ENCODE peak calls at places on chromosomes 4 and X, in eight cellular contexts. One of them, this sample, is unnamed.

GRCh38 chr4:9989918-9990635 is 31.2 kb downstream of the SLC2A9 start:
- DNase-seq in stimulated activated CD8-positive, alpha-beta memory T cell treated with anti-CD3 and anti-CD28 coated beads, Interleukin-7, amount 100 ng/mL, for 4 hours: no peak
- DNase-seq in fibroblast of the aortic adventitia: no peak
- DNase-seq in activated CD8-positive, alpha-beta memory T cell treated with anti-CD3 and anti-CD28 coated beads for 48 hours: no peak
- DNase-seq in left ventricle myocardium inferior: peak; percentile 57
- DNase-seq in tibial nerve: no peak
- DNase-seq in foreskin fibroblast: no peak
- DNase-seq in H9: no peak
- DNase-seq in this sample: no peak

GRCh38 chr4:5045099-5045498 is 6.2 kb upstream of the STK32B start:
- DNase-seq in foreskin fibroblast: no peak
- DNase-seq in fibroblast of the aortic adventitia: no peak
- DNase-seq in left ventricle myocardium inferior: no peak
- DNase-seq in stimulated activated CD8-positive, alpha-beta memory T cell treated with anti-CD3 and anti-CD28 coated beads, Interleukin-7, amount 100 ng/mL, for 4 hours: no peak
- DNase-seq in activated CD8-positive, alpha-beta memory T cell treated with anti-CD3 and anti-CD28 coated beads for 48 hours: no peak
- DNase-seq in tibial nerve: no peak
- DNase-seq in H9: no peak
- DNase-seq in this sample: no peak

GRCh38 chrX:126065901-126066660 is 100.0 kb downstream of the DCAF12L2 start:
- DNase-seq in H9: no peak
- DNase-seq in tibial nerve: no peak
- DNase-seq in stimulated activated CD8-positive, alpha-beta memory T cell treated with anti-CD3 and anti-CD28 coated beads, Interleukin-7, amount 100 ng/mL, for 4 hours: no peak
- DNase-seq in left ventricle myocardium inferior: no peak
- DNase-seq in activated CD8-positive, alpha-beta memory T cell treated with anti-CD3 and anti-CD28 coated beads for 48 hours: no peak
- DNase-seq in foreskin fibroblast: no peak
- DNase-seq in fibroblast of the aortic adventitia: no peak
- DNase-seq in this sample: no peak

GRCh38 chr4:175560628-175561027 is 251.4 kb downstream of the GPM6A start:
- DNase-seq in H9: no peak
- DNase-seq in activated CD8-positive, alpha-beta memory T cell treated with anti-CD3 and anti-CD28 coated beads for 48 hours: no peak
- DNase-seq in stimulated activated CD8-positive, alpha-beta memory T cell treated with anti-CD3 and anti-CD28 coated beads, Interleukin-7, amount 100 ng/mL, for 4 hours: no peak
- DNase-seq in foreskin fibroblast: peak; percentile 4
- DNase-seq in fibroblast of the aortic adventitia: peak; percentile 27
- DNase-seq in left ventricle myocardium inferior: no peak
- DNase-seq in tibial nerve: no peak
- DNase-seq in this sample: peak; percentile 41

GRCh38 chrX:12494400-12495138 is 296.6 kb upstream of the PRPS2 start:
- DNase-seq in fibroblast of the aortic adventitia: no peak
- DNase-seq in stimulated activated CD8-positive, alpha-beta memory T cell treated with anti-CD3 and anti-CD28 coated beads, Interleukin-7, amount 100 ng/mL, for 4 hours: no peak
- DNase-seq in left ventricle myocardium inferior: no peak
- DNase-seq in H9: no peak
- DNase-seq in activated CD8-positive, alpha-beta memory T cell treated with anti-CD3 and anti-CD28 coated beads for 48 hours: no peak
- DNase-seq in foreskin fibroblast: no peak
- DNase-seq in tibial nerve: no peak
- DNase-seq in this sample: no peak

GRCh38 chr4:156598138-156598681 is 373.4 kb downstream of the PDGFC start:
- DNase-seq in stimulated activated CD8-positive, alpha-beta memory T cell treated with anti-CD3 and anti-CD28 coated beads, Interleukin-7, amount 100 ng/mL, for 4 hours: no peak
- DNase-seq in left ventricle myocardium inferior: no peak
- DNase-seq in activated CD8-positive, alpha-beta memory T cell treated with anti-CD3 and anti-CD28 coated beads for 48 hours: no peak
- DNase-seq in tibial nerve: no peak
- DNase-seq in H9: no peak
- DNase-seq in fibroblast of the aortic adventitia: no peak
- DNase-seq in foreskin fibroblast: no peak
- DNase-seq in this sample: no peak

GRCh38 chr4:125316391-125316780 is 1.6 kb downstream of the FAT4 start:
- DNase-seq in tibial nerve: peak; percentile 25
- DNase-seq in foreskin fibroblast: no peak
- DNase-seq in left ventricle myocardium inferior: peak; percentile 32
- DNase-seq in H9: peak; percentile 56
- DNase-seq in activated CD8-positive, alpha-beta memory T cell treated with anti-CD3 and anti-CD28 coated beads for 48 hours: no peak
- DNase-seq in fibroblast of the aortic adventitia: no peak
- DNase-seq in stimulated activated CD8-positive, alpha-beta memory T cell treated with anti-CD3 and anti-CD28 coated beads, Interleukin-7, amount 100 ng/mL, for 4 hours: no peak
- DNase-seq in this sample: peak; percentile 24

GRCh38 chr4:78612398-78613005 is 60.9 kb downstream of the ANXA3 start:
- DNase-seq in stimulated activated CD8-positive, alpha-beta memory T cell treated with anti-CD3 and anti-CD28 coated beads, Interleukin-7, amount 100 ng/mL, for 4 hours: no peak
- DNase-seq in tibial nerve: no peak
- DNase-seq in foreskin fibroblast: peak; percentile 77
- DNase-seq in fibroblast of the aortic adventitia: peak; percentile 80
- DNase-seq in left ventricle myocardium inferior: no peak
- DNase-seq in activated CD8-positive, alpha-beta memory T cell treated with anti-CD3 and anti-CD28 coated beads for 48 hours: no peak
- DNase-seq in H9: no peak
- DNase-seq in this sample: peak; percentile 11

GRCh38 chr4:137660211-137660610 is 127.9 kb upstream of the PCDH18 start:
- DNase-seq in foreskin fibroblast: peak; percentile 28
- DNase-seq in left ventricle myocardium inferior: no peak
- DNase-seq in activated CD8-positive, alpha-beta memory T cell treated with anti-CD3 and anti-CD28 coated beads for 48 hours: no peak
- DNase-seq in stimulated activated CD8-positive, alpha-beta memory T cell treated with anti-CD3 and anti-CD28 coated beads, Interleukin-7, amount 100 ng/mL, for 4 hours: no peak
- DNase-seq in H9: no peak
- DNase-seq in tibial nerve: no peak
- DNase-seq in fibroblast of the aortic adventitia: peak; percentile 53
- DNase-seq in this sample: no peak

GRCh38 chr4:41143721-41144379 is 70.5 kb downstream of the APBB2 start:
- DNase-seq in activated CD8-positive, alpha-beta memory T cell treated with anti-CD3 and anti-CD28 coated beads for 48 hours: no peak
- DNase-seq in fibroblast of the aortic adventitia: peak; percentile 53
- DNase-seq in foreskin fibroblast: peak; percentile 67
- DNase-seq in left ventricle myocardium inferior: no peak
- DNase-seq in H9: no peak
- DNase-seq in stimulated activated CD8-positive, alpha-beta memory T cell treated with anti-CD3 and anti-CD28 coated beads, Interleukin-7, amount 100 ng/mL, for 4 hours: no peak
- DNase-seq in tibial nerve: no peak
- DNase-seq in this sample: no peak

GRCh38 chr4:87165886-87166285 is 54.5 kb downstream of the KLHL8 start:
- DNase-seq in H9: no peak
- DNase-seq in stimulated activated CD8-positive, alpha-beta memory T cell treated with anti-CD3 and anti-CD28 coated beads, Interleukin-7, amount 100 ng/mL, for 4 hours: no peak
- DNase-seq in fibroblast of the aortic adventitia: no peak
- DNase-seq in tibial nerve: no peak
- DNase-seq in activated CD8-positive, alpha-beta memory T cell treated with anti-CD3 and anti-CD28 coated beads for 48 hours: no peak
- DNase-seq in foreskin fibroblast: no peak
- DNase-seq in left ventricle myocardium inferior: no peak
- DNase-seq in this sample: no peak

GRCh38 chrX:153954618-153955450 is 10.4 kb upstream of the RENBP start:
- DNase-seq in activated CD8-positive, alpha-beta memory T cell treated with anti-CD3 and anti-CD28 coated beads for 48 hours: no peak
- DNase-seq in stimulated activated CD8-positive, alpha-beta memory T cell treated with anti-CD3 and anti-CD28 coated beads, Interleukin-7, amount 100 ng/mL, for 4 hours: no peak
- DNase-seq in tibial nerve: no peak
- DNase-seq in foreskin fibroblast: no peak
- DNase-seq in H9: no peak
- DNase-seq in fibroblast of the aortic adventitia: no peak
- DNase-seq in left ventricle myocardium inferior: no peak
- DNase-seq in this sample: no peak

GRCh38 chr4:94516067-94516466 is 64.3 kb downstream of the PDLIM5 start:
- DNase-seq in activated CD8-positive, alpha-beta memory T cell treated with anti-CD3 and anti-CD28 coated beads for 48 hours: no peak
- DNase-seq in stimulated activated CD8-positive, alpha-beta memory T cell treated with anti-CD3 and anti-CD28 coated beads, Interleukin-7, amount 100 ng/mL, for 4 hours: no peak
- DNase-seq in foreskin fibroblast: peak; percentile 80
- DNase-seq in fibroblast of the aortic adventitia: peak; percentile 53
- DNase-seq in tibial nerve: no peak
- DNase-seq in left ventricle myocardium inferior: no peak
- DNase-seq in H9: no peak
- DNase-seq in this sample: no peak

GRCh38 chr4:39472396-39472795 is 13.5 kb downstream of the LIAS start:
- DNase-seq in left ventricle myocardium inferior: no peak
- DNase-seq in activated CD8-positive, alpha-beta memory T cell treated with anti-CD3 and anti-CD28 coated beads for 48 hours: no peak
- DNase-seq in fibroblast of the aortic adventitia: no peak
- DNase-seq in stimulated activated CD8-positive, alpha-beta memory T cell treated with anti-CD3 and anti-CD28 coated beads, Interleukin-7, amount 100 ng/mL, for 4 hours: no peak
- DNase-seq in tibial nerve: no peak
- DNase-seq in foreskin fibroblast: no peak
- DNase-seq in H9: no peak
- DNase-seq in this sample: no peak

GRCh38 chrX:96692454-96692853 is 7.8 kb downstream of the DIAPH2 start:
- DNase-seq in activated CD8-positive, alpha-beta memory T cell treated with anti-CD3 and anti-CD28 coated beads for 48 hours: no peak
- DNase-seq in H9: no peak
- DNase-seq in stimulated activated CD8-positive, alpha-beta memory T cell treated with anti-CD3 and anti-CD28 coated beads, Interleukin-7, amount 100 ng/mL, for 4 hours: no peak
- DNase-seq in foreskin fibroblast: peak; percentile 56
- DNase-seq in left ventricle myocardium inferior: no peak
- DNase-seq in tibial nerve: no peak
- DNase-seq in fibroblast of the aortic adventitia: peak; percentile 68
- DNase-seq in this sample: no peak

GRCh38 chrX:31314921-31315320 is 243.1 kb upstream of the FTHL17 start:
- DNase-seq in activated CD8-positive, alpha-beta memory T cell treated with anti-CD3 and anti-CD28 coated beads for 48 hours: no peak
- DNase-seq in left ventricle myocardium inferior: no peak
- DNase-seq in tibial nerve: no peak
- DNase-seq in fibroblast of the aortic adventitia: peak; percentile 8
- DNase-seq in H9: no peak
- DNase-seq in foreskin fibroblast: no peak
- DNase-seq in stimulated activated CD8-positive, alpha-beta memory T cell treated with anti-CD3 and anti-CD28 coated beads, Interleukin-7, amount 100 ng/mL, for 4 hours: no peak
- DNase-seq in this sample: no peak

GRCh38 chrX:41333744-41333993 is 293 bp upstream of the DDX3X start:
- DNase-seq in foreskin fibroblast: peak; percentile 86
- DNase-seq in stimulated activated CD8-positive, alpha-beta memory T cell treated with anti-CD3 and anti-CD28 coated beads, Interleukin-7, amount 100 ng/mL, for 4 hours: no peak
- DNase-seq in tibial nerve: peak; percentile 28
- DNase-seq in H9: no peak
- DNase-seq in activated CD8-positive, alpha-beta memory T cell treated with anti-CD3 and anti-CD28 coated beads for 48 hours: no peak
- DNase-seq in left ventricle myocardium inferior: no peak
- DNase-seq in fibroblast of the aortic adventitia: peak; percentile 96
- DNase-seq in this sample: peak; percentile 94

GRCh38 chrX:109732319-109732779 is 708 bp downstream of the ACSL4 start:
- DNase-seq in foreskin fibroblast: peak; percentile 63
- DNase-seq in H9: peak; percentile 27
- DNase-seq in stimulated activated CD8-positive, alpha-beta memory T cell treated with anti-CD3 and anti-CD28 coated beads, Interleukin-7, amount 100 ng/mL, for 4 hours: no peak
- DNase-seq in tibial nerve: no peak
- DNase-seq in left ventricle myocardium inferior: no peak
- DNase-seq in activated CD8-positive, alpha-beta memory T cell treated with anti-CD3 and anti-CD28 coated beads for 48 hours: no peak
- DNase-seq in fibroblast of the aortic adventitia: peak; percentile 55
- DNase-seq in this sample: peak; percentile 9

GRCh38 chrX:10117864-10118377 is 38.9 kb upstream of the CLCN4 start:
- DNase-seq in left ventricle myocardium inferior: no peak
- DNase-seq in foreskin fibroblast: no peak
- DNase-seq in stimulated activated CD8-positive, alpha-beta memory T cell treated with anti-CD3 and anti-CD28 coated beads, Interleukin-7, amount 100 ng/mL, for 4 hours: no peak
- DNase-seq in fibroblast of the aortic adventitia: no peak
- DNase-seq in H9: no peak
- DNase-seq in activated CD8-positive, alpha-beta memory T cell treated with anti-CD3 and anti-CD28 coated beads for 48 hours: no peak
- DNase-seq in tibial nerve: no peak
- DNase-seq in this sample: no peak